ENCODE peak calls at places on chromosomes 12 and 14, in eight cellular contexts. M is mammary epithelial cell; T is ascending aorta; V is naive thymus-derived CD4-positive, alpha-beta T cell; G is upper lobe of right lung; B is uterus; Z is thoracic aorta; X is heart left ventricle. A is an unnamed sample.

GRCh38 chr14:84792722-84793410 is 737.1 kb upstream of the FLRT2 start:
- DNase-seq in M (no peak), T (no peak), V (no peak), G (no peak), B (no peak), Z (no peak), X (no peak), A (no peak)

GRCh38 chr14:76844223-76844622 is 18.0 kb downstream of the LRRC74A start:
- DNase-seq in M (no peak), T (peak), V (peak), G (peak), B (peak), Z (no peak), X (peak), A (no peak)

GRCh38 chr12:53963434-53964314 is 9.0 kb downstream of the HOXC12 start:
- DNase-seq in M (no peak), T (no peak), V (no peak), G (no peak), B (no peak), Z (no peak), X (no peak), A (no peak)

GRCh38 chr14:73879027-73879426 is 7.6 kb upstream of the ZNF410 start:
- DNase-seq in M (no peak), T (no peak), V (no peak), G (no peak), B (no peak), Z (no peak), X (no peak), A (no peak)

GRCh38 chr12:132337557-132337956 is 8.2 kb upstream of the GALNT9 start:
- DNase-seq in M (no peak), T (no peak), V (no peak), G (no peak), B (no peak), Z (no peak), X (no peak), A (no peak)

GRCh38 chr12:53061404-53062010 is 11.6 kb downstream of the TNS2 start:
- DNase-seq in M (no peak), T (no peak), V (no peak), G (peak), B (peak), Z (no peak), X (no peak), A (no peak)

GRCh38 chr12:65896743-65897142 is 72.5 kb downstream of the HMGA2 start:
- DNase-seq in M (no peak), T (no peak), V (no peak), G (no peak), B (no peak), Z (no peak), X (no peak), A (no peak)

GRCh38 chr12:124581299-124581698 is 13.9 kb upstream of the NCOR2 start:
- DNase-seq in M (no peak), T (no peak), V (no peak), G (no peak), B (no peak), Z (no peak), X (no peak), A (peak)

GRCh38 chr14:43706901-43707300 is 800.2 kb downstream of the FSCB start:
- DNase-seq in M (no peak), T (no peak), V (no peak), G (no peak), B (no peak), Z (no peak), X (no peak), A (no peak)

GRCh38 chr14:65304239-65304638 is 108.3 kb upstream of the FUT8 start:
- DNase-seq in M (no peak), T (no peak), V (no peak), G (no peak), B (no peak), Z (no peak), X (no peak), A (no peak)

GRCh38 chr14:33943081-33943480 is 7.8 kb downstream of the EGLN3 start:
- DNase-seq in M (no peak), T (no peak), V (no peak), G (no peak), B (no peak), Z (no peak), X (no peak), A (no peak)

GRCh38 chr12:66269757-66270383 is 32.4 kb upstream of the HELB start:
- DNase-seq in M (peak), T (no peak), V (peak), G (no peak), B (no peak), Z (no peak), X (no peak), A (peak)

GRCh38 chr14:85296466-85297210 is 233.3 kb upstream of the FLRT2 start:
- DNase-seq in M (peak), T (no peak), V (no peak), G (no peak), B (no peak), Z (no peak), X (no peak), A (peak)

GRCh38 chr12:131980263-131980662 is 30.5 kb downstream of the EP400 start:
- DNase-seq in M (no peak), T (no peak), V (no peak), G (no peak), B (no peak), Z (no peak), X (no peak), A (no peak)

GRCh38 chr12:111430418-111431353 is 25.0 kb downstream of the SH2B3 start:
- DNase-seq in M (no peak), T (no peak), V (peak), G (no peak), B (no peak), Z (no peak), X (peak), A (no peak)

GRCh38 chr12:17992002-17992656 is 97.9 kb downstream of the RERGL start:
- DNase-seq in M (peak), T (no peak), V (no peak), G (no peak), B (no peak), Z (no peak), X (no peak), A (peak)

GRCh38 chr12:5778823-5779222 is 166.2 kb downstream of the ANO2 start:
- DNase-seq in M (no peak), T (no peak), V (no peak), G (no peak), B (no peak), Z (no peak), X (no peak), A (no peak)

GRCh38 chr12:7899755-7900154 is 27.0 kb upstream of the SLC2A14 start:
- DNase-seq in M (no peak), T (no peak), V (no peak), G (peak), B (no peak), Z (no peak), X (no peak), A (no peak)

GRCh38 chr12:90945070-90945649 is 9.8 kb downstream of the CCER1 start:
- DNase-seq in M (peak), T (no peak), V (no peak), G (no peak), B (no peak), Z (no peak), X (no peak), A (peak)

GRCh38 chr14:89955022-89955414 is 488 bp upstream of the EFCAB11 start:
- DNase-seq in M (no peak), T (no peak), V (no peak), G (no peak), B (no peak), Z (no peak), X (no peak), A (no peak)

GRCh38 chr12:179885-180284 is 34.1 kb downstream of the SLC6A12 start:
- DNase-seq in M (no peak), T (no peak), V (no peak), G (no peak), B (no peak), Z (no peak), X (no peak), A (no peak)

GRCh38 chr14:69458350-69458749 is 26.2 kb upstream of the PLEKHD1 start:
- DNase-seq in M (no peak), T (no peak), V (no peak), G (no peak), B (no peak), Z (no peak), X (no peak), A (no peak)

GRCh38 chr12:127130506-127131100 is 1136.4 kb upstream of the TMEM132C start:
- DNase-seq in M (no peak), T (no peak), V (no peak), G (no peak), B (no peak), Z (no peak), X (no peak), A (no peak)

GRCh38 chr14:19878029-19878642 is 3.2 kb downstream of the OR4K2 start:
- DNase-seq in M (peak), T (no peak), V (no peak), G (no peak), B (no peak), Z (no peak), X (no peak), A (no peak)

GRCh38 chr14:88551094-88551870 is 3.5 kb downstream of the PTPN21 start:
- DNase-seq in M (peak), T (peak), V (no peak), G (peak), B (peak), Z (no peak), X (peak), A (peak)

GRCh38 chr12:130335517-130336392 is 1.9 kb upstream of the PIWIL1 start:
- DNase-seq in M (peak), T (no peak), V (peak), G (no peak), B (no peak), Z (no peak), X (peak), A (peak)

GRCh38 chr12:123607756-123608155 is 5.9 kb downstream of the DDX55 start:
- DNase-seq in M (no peak), T (no peak), V (no peak), G (no peak), B (no peak), Z (no peak), X (no peak), A (no peak)

GRCh38 chr14:56081139-56081538 is 37.1 kb upstream of the PELI2 start:
- DNase-seq in M (no peak), T (no peak), V (no peak), G (no peak), B (no peak), Z (no peak), X (no peak), A (no peak)

GRCh38 chr12:43882578-43883178 is 46.8 kb downstream of the TMEM117 start:
- DNase-seq in M (peak), T (no peak), V (peak), G (no peak), B (no peak), Z (no peak), X (no peak), A (peak)

GRCh38 chr14:104081951-104082464 is 3.5 kb upstream of the ASPG start:
- DNase-seq in M (no peak), T (no peak), V (no peak), G (no peak), B (no peak), Z (no peak), X (no peak), A (no peak)

GRCh38 chr14:35814371-35815005 is 5.4 kb upstream of the RALGAPA1 start:
- DNase-seq in M (peak), T (no peak), V (peak), G (no peak), B (no peak), Z (peak), X (peak), A (no peak)

GRCh38 chr12:92294676-92295440 is 149.2 kb upstream of the BTG1 start:
- DNase-seq in M (no peak), T (no peak), V (no peak), G (no peak), B (no peak), Z (no peak), X (no peak), A (no peak)

GRCh38 chr14:60805881-60806569 is 71.5 kb downstream of the MNAT1 start:
- DNase-seq in M (peak), T (no peak), V (no peak), G (no peak), B (no peak), Z (no peak), X (no peak), A (peak)

GRCh38 chr12:30507576-30507975 is 188.1 kb downstream of the IPO8 start:
- DNase-seq in M (no peak), T (no peak), V (no peak), G (no peak), B (no peak), Z (no peak), X (no peak), A (no peak)

GRCh38 chr12:70919597-70920035 is 922 bp downstream of the PTPRR start:
- DNase-seq in M (no peak), T (no peak), V (no peak), G (no peak), B (no peak), Z (no peak), X (no peak), A (no peak)

GRCh38 chr12:9902539-9903228 is 21.4 kb downstream of the KLRF2 start:
- DNase-seq in M (peak), T (no peak), V (no peak), G (no peak), B (no peak), Z (no peak), X (no peak), A (no peak)

GRCh38 chr14:53757732-53758131 is 198.9 kb downstream of the BMP4 start:
- DNase-seq in M (no peak), T (no peak), V (no peak), G (no peak), B (no peak), Z (no peak), X (no peak), A (no peak)

GRCh38 chr14:25226214-25226613 is 176.3 kb upstream of the STXBP6 start:
- DNase-seq in M (no peak), T (no peak), V (no peak), G (no peak), B (no peak), Z (no peak), X (no peak), A (no peak)

GRCh38 chr12:108616941-108617858 is 16.5 kb downstream of the SELPLG start:
- DNase-seq in M (peak), T (no peak), V (peak), G (peak), B (no peak), Z (no peak), X (peak), A (no peak)

GRCh38 chr12:108620236-108620879 is 13.3 kb downstream of the SELPLG start:
- DNase-seq in M (no peak), T (no peak), V (no peak), G (no peak), B (no peak), Z (no peak), X (no peak), A (no peak)

GRCh38 chr12:108621161-108621560 is 12.5 kb downstream of the SELPLG start:
- DNase-seq in M (no peak), T (no peak), V (no peak), G (no peak), B (no peak), Z (no peak), X (no peak), A (no peak)

GRCh38 chr12:108618079-108618952 is 15.4 kb downstream of the SELPLG start:
- DNase-seq in M (peak), T (no peak), V (peak), G (peak), B (peak), Z (no peak), X (peak), A (peak)

GRCh38 chr12:108619369-108620160 is 14.1 kb downstream of the SELPLG start:
- DNase-seq in M (no peak), T (no peak), V (no peak), G (no peak), B (no peak), Z (no peak), X (no peak), A (no peak)
- H3K27ac ChIP-seq in M (no peak), T (no peak), V (no peak), G (no peak), B (no peak), Z (no peak), X (no peak), A (no peak)

GRCh38 chr14:95388699-95389098 is 69.0 kb upstream of the CLMN start:
- DNase-seq in M (no peak), T (no peak), V (no peak), G (no peak), B (no peak), Z (no peak), X (no peak), A (no peak)
- H3K27ac ChIP-seq in M (no peak), T (peak), V (no peak), G (no peak), B (peak), Z (peak), X (peak), A (no peak)

DNA sequence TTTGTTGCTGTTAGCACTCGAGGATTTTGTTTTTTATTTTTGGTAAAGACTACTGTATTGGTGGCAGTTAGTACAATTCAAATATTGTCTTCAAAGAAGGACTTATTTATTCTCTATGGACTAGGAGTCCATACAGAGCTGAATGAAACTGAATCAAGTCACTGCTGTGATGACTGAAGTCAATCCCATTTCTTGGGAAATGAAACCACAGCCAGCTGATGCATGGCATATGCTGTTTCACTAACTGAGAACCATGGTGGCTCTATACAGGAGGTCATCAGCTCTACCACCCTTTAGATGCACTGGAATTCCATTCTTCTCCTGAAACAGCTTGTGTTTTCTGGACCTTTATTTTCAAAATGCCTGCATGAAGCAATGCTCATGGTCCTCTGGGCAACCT is 22.2 kb downstream of the VTI1B start:
- DNase-seq in M (no peak), T (no peak), V (no peak), G (no peak), B (no peak), Z (no peak), X (no peak), A (no peak)
- H3K27ac ChIP-seq in M (no peak), T (no peak), V (no peak), G (no peak), B (no peak), Z (no peak), X (no peak), A (no peak)

DNA sequence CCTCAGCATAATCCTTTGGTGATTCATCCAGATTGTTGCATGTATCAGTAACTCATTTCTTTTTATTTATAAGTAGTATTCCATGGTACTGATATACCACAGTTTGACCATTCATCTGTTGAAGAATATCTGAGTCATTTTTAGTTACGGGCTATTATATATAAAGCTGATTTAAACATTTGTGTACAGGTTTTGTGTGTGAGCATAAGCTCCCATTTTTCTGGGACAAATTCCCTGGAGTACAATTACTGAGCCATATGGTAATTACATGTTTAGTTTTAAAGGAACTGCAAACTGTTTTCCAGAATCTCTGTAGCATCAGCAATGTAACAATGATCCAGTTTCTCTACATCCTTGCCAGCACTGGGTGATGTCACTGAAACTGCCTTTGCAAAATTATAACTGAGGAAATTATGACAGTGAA is 236.2 kb upstream of the KRR1 start:
- DNase-seq in M (peak), T (no peak), V (no peak), G (no peak), B (no peak), Z (no peak), X (no peak), A (no peak)
- H3K27ac ChIP-seq in M (peak), T (no peak), V (no peak), G (no peak), B (no peak), Z (no peak), X (no peak), A (peak)

GRCh38 chr12:120235369-120236123 is 30.0 kb downstream of the PXN start:
- DNase-seq in M (no peak), T (no peak), V (no peak), G (no peak), B (no peak), Z (no peak), X (no peak), A (no peak)
- H3K27ac ChIP-seq in M (peak), T (peak), V (peak), G (peak), B (peak), Z (peak), X (peak), A (peak)

DNA sequence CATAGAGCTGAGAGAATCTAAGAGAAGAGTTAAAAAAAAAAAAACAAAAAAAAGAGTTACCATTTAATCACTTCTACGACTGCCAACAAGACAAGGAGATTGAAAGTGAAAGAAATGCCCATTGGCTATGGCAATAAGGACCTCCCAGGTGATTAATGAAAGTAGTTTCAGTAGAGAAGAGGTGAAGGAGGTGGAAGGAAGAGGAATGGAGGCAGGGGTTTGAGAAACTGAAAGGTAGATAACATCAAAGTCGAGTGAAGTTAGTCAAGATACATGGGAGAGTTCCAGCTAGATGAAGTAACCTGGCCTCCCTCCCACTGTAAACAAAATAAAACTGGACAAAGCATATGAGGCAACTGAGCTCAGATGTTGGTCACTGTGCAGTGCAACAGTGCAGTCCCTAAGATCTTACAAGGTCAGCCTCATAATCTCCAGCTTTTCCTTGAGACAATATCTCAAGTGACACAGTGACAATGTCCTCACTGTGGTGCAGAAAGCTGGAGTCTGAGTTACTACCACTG is 118.0 kb upstream of the CCDC198 start:
- DNase-seq in M (no peak), T (no peak), V (no peak), G (no peak), B (no peak), Z (no peak), X (no peak), A (no peak)
- H3K27ac ChIP-seq in M (no peak), T (no peak), V (no peak), G (no peak), B (no peak), Z (no peak), X (no peak), A (no peak)